ENCODE peak calls at places on chromosome 18, in eight cellular contexts. X, H, U, D, W, K, O and J are unnamed samples.
A peak's percentile ranks its signal among the peaks of the same experiment; 100 is the strongest.

GRCh38 chr18:80245781-80246655 is 1.3 kb downstream of the PARD6G start:
- DNase-seq in K (no peak), X (peak; percentile 63), D (no peak), H (peak; percentile 38), W (no peak), O (peak; percentile 57), U (no peak), J (peak; percentile 28)

GRCh38 chr18:3995476-3996102 is 459.5 kb downstream of the DLGAP1 start:
- DNase-seq in X (peak; percentile 55), H (peak; percentile 47), K (peak; percentile 64), W (peak; percentile 33), O (peak; percentile 22), U (peak; percentile 19), D (peak; percentile 20), J (peak; percentile 57)

GRCh38 chr18:11251229-11251890 is 102.0 kb upstream of the PIEZO2 start:
- DNase-seq in U (no peak), D (no peak), H (peak; percentile 30), X (no peak), O (no peak), K (no peak), W (peak; percentile 14), J (no peak)

GRCh38 chr18:23353459-23353858 is 99.6 kb upstream of the RIOK3 start:
- DNase-seq in X (no peak), D (no peak), W (no peak), U (no peak), K (no peak), O (no peak), H (no peak), J (no peak)

GRCh38 chr18:8167673-8168072 is 441.6 kb upstream of the RAB12 start:
- DNase-seq in X (no peak), K (no peak), O (no peak), U (no peak), W (no peak), H (no peak), D (no peak), J (no peak)

GRCh38 chr18:28905509-28905908 is 728.6 kb upstream of the CDH2 start:
- DNase-seq in D (no peak), K (no peak), X (no peak), W (peak; percentile 29), U (no peak), H (no peak), O (no peak), J (no peak)

GRCh38 chr18:74116628-74117554 is 30.7 kb downstream of the FBXO15 start:
- DNase-seq in D (peak; percentile 6), K (no peak), X (no peak), O (no peak), U (peak; percentile 4), H (no peak), W (peak; percentile 47), J (no peak)

GRCh38 chr18:995641-996040 is 91.0 kb downstream of the ADCYAP1 start:
- DNase-seq in X (no peak), W (peak; percentile 11), O (no peak), D (no peak), K (no peak), U (no peak), H (no peak), J (no peak)

GRCh38 chr18:8212893-8213805 is 396.1 kb upstream of the RAB12 start:
- DNase-seq in O (no peak), U (no peak), W (peak; percentile 96), H (no peak), K (no peak), X (no peak), D (no peak), J (no peak)

GRCh38 chr18:12102136-12102842 is 8.6 kb downstream of the ANKRD62 start:
- DNase-seq in K (no peak), D (no peak), H (no peak), O (no peak), U (no peak), X (no peak), W (no peak), J (no peak)

GRCh38 chr18:79720359-79720733 is 40.7 kb downstream of the CTDP1 start:
- DNase-seq in U (no peak), H (no peak), D (no peak), O (no peak), K (no peak), X (no peak), W (no peak), J (no peak)

GRCh38 chr18:3816601-3817363 is 366.8 kb downstream of the TGIF1 start:
- DNase-seq in H (no peak), W (peak; percentile 65), O (no peak), U (no peak), X (no peak), D (no peak), K (no peak), J (peak; percentile 58)

GRCh38 chr18:48796491-48797205 is 154.1 kb downstream of the SMAD7 start:
- DNase-seq in X (no peak), U (no peak), O (no peak), H (peak; percentile 19), K (no peak), W (no peak), D (no peak), J (no peak)

GRCh38 chr18:58789856-58790255 is 74.8 kb upstream of the ZNF532 start:
- DNase-seq in D (no peak), O (no peak), K (no peak), W (no peak), U (no peak), X (no peak), H (peak; percentile 48), J (no peak)

GRCh38 chr18:63099026-63099840 is 220.3 kb downstream of the BCL2 start:
- DNase-seq in W (no peak), X (no peak), H (no peak), K (no peak), O (no peak), D (no peak), U (no peak), J (no peak)

GRCh38 chr18:28365406-28365805 is 188.5 kb upstream of the CDH2 start:
- DNase-seq in H (no peak), D (no peak), X (peak; percentile 49), W (peak; percentile 37), O (no peak), U (no peak), K (no peak), J (no peak)

GRCh38 chr18:26549486-26550435 is 1.4 kb upstream of the KCTD1 start:
- DNase-seq in D (no peak), X (peak; percentile 67), U (no peak), W (no peak), O (peak; percentile 15), K (peak; percentile 66), H (peak; percentile 79), J (peak; percentile 63)